ENCODE peak calls at places on chromosomes 2 and 18, in five cellular contexts. One of them, this sample, is unnamed.

GRCh38 chr2:23523651-23524260 is 138.8 kb downstream of the KLHL29 start:
- DNase-seq in GF-D8: no peak
- DNase-seq in AG10803: peak
- DNase-seq in A549: no peak
- DNase-seq in AG09319: no peak
- DNase-seq in this sample: no peak

GRCh38 chr2:9739508-9739907 is 103.8 kb upstream of the TAF1B start:
- DNase-seq in AG09319: no peak
- DNase-seq in A549: no peak
- DNase-seq in AG10803: peak
- DNase-seq in GF-D8: no peak
- DNase-seq in this sample: no peak

GRCh38 chr2:188365058-188365641 is 73.5 kb downstream of the GULP1 start:
- DNase-seq in AG09319: no peak
- DNase-seq in GF-D8: no peak
- DNase-seq in A549: no peak
- DNase-seq in AG10803: no peak
- DNase-seq in this sample: no peak

GRCh38 chr18:49639643-49640361 is 77.9 kb downstream of the LIPG start:
- DNase-seq in A549: no peak
- DNase-seq in AG10803: no peak
- DNase-seq in AG09319: no peak
- DNase-seq in GF-D8: no peak
- DNase-seq in this sample: no peak

GRCh38 chr2:109087055-109087663 is 41.8 kb upstream of the SH3RF3 start:
- DNase-seq in AG10803: no peak
- DNase-seq in A549: no peak
- DNase-seq in AG09319: no peak
- DNase-seq in GF-D8: no peak
- DNase-seq in this sample: no peak

GRCh38 chr2:100786297-100786658 is 33.7 kb upstream of the NPAS2 start:
- DNase-seq in AG09319: peak
- DNase-seq in GF-D8: no peak
- DNase-seq in AG10803: peak
- DNase-seq in A549: peak
- DNase-seq in this sample: peak

GRCh38 chr2:40372278-40372580 is 79.7 kb downstream of the SLC8A1 start:
- DNase-seq in AG10803: no peak
- DNase-seq in GF-D8: no peak
- DNase-seq in AG09319: no peak
- DNase-seq in A549: no peak
- DNase-seq in this sample: no peak

GRCh38 chr2:241138471-241138870 is 10.8 kb downstream of the PASK start:
- DNase-seq in AG10803: no peak
- DNase-seq in A549: no peak
- DNase-seq in GF-D8: no peak
- DNase-seq in AG09319: no peak
- DNase-seq in this sample: no peak

GRCh38 chr2:180980943-180981898 is 816 bp downstream of the UBE2E3 start:
- DNase-seq in AG09319: no peak
- DNase-seq in GF-D8: no peak
- DNase-seq in AG10803: peak
- DNase-seq in A549: peak
- DNase-seq in this sample: peak

GRCh38 chr2:11133238-11133935 is 21.9 kb upstream of the SLC66A3 start:
- DNase-seq in A549: no peak
- DNase-seq in GF-D8: no peak
- DNase-seq in AG10803: no peak
- DNase-seq in AG09319: no peak
- DNase-seq in this sample: no peak

GRCh38 chr2:53234548-53234903 is 533.1 kb upstream of the CHAC2 start:
- DNase-seq in AG09319: no peak
- DNase-seq in AG10803: no peak
- DNase-seq in A549: no peak
- DNase-seq in GF-D8: no peak
- DNase-seq in this sample: no peak

GRCh38 chr2:233798335-233799086 is 20.4 kb downstream of the MROH2A start:
- DNase-seq in GF-D8: no peak
- DNase-seq in AG10803: no peak
- DNase-seq in A549: no peak
- DNase-seq in AG09319: no peak
- DNase-seq in this sample: no peak

GRCh38 chr18:76519156-76519549 is 24.1 kb upstream of the ZNF516 start:
- DNase-seq in AG09319: no peak
- DNase-seq in A549: no peak
- DNase-seq in GF-D8: no peak
- DNase-seq in AG10803: no peak
- DNase-seq in this sample: peak

This sample was measured in NCI-H2227 treated with DMSO at 0.1 percent for 48 hours.